ENCODE peak calls at places on chromosomes 16 and 17, in seven cellular contexts. One of them, this sample, is unnamed.

GRCh38 chr17:82754297-82755208 is 2.7 kb downstream of the TBCD start:
- DNase-seq in T-helper 1 cell: no peak
- DNase-seq in cardiac muscle cell: peak; percentile 73
- DNase-seq in NCI-H2171 treated with DMSO at 0.1 percent for 48 hours: peak; percentile 32
- DNase-seq in stimulated activated effector memory CD8-positive, alpha-beta T cell treated with anti-CD3 and anti-CD28 coated beads, Interleukin-12 subunit alpha, Interleukin-12 subunit beta, amount 100 ng/mL, for 72 hours: no peak
- DNase-seq in cardiac fibroblast: peak; percentile 15
- DNase-seq in mesenchymal stem cell: no peak
- DNase-seq in this sample: no peak

GRCh38 chr16:67538666-67539101 is 10.1 kb downstream of the RIPOR1 start:
- DNase-seq in T-helper 1 cell: no peak
- DNase-seq in cardiac muscle cell: no peak
- DNase-seq in NCI-H2171 treated with DMSO at 0.1 percent for 48 hours: no peak
- DNase-seq in stimulated activated effector memory CD8-positive, alpha-beta T cell treated with anti-CD3 and anti-CD28 coated beads, Interleukin-12 subunit alpha, Interleukin-12 subunit beta, amount 100 ng/mL, for 72 hours: no peak
- DNase-seq in cardiac fibroblast: peak; percentile 82
- DNase-seq in mesenchymal stem cell: peak; percentile 77
- DNase-seq in this sample: no peak

GRCh38 chr17:60087882-60088669 is 9.4 kb upstream of the HEATR6 start:
- DNase-seq in T-helper 1 cell: no peak
- DNase-seq in cardiac muscle cell: no peak
- DNase-seq in NCI-H2171 treated with DMSO at 0.1 percent for 48 hours: peak; percentile 26
- DNase-seq in stimulated activated effector memory CD8-positive, alpha-beta T cell treated with anti-CD3 and anti-CD28 coated beads, Interleukin-12 subunit alpha, Interleukin-12 subunit beta, amount 100 ng/mL, for 72 hours: peak; percentile 29
- DNase-seq in cardiac fibroblast: peak; percentile 72
- DNase-seq in mesenchymal stem cell: no peak
- DNase-seq in this sample: no peak

GRCh38 chr16:85963746-85964370 is 64.9 kb downstream of the IRF8 start:
- DNase-seq in T-helper 1 cell: no peak
- DNase-seq in cardiac muscle cell: peak; percentile 96
- DNase-seq in NCI-H2171 treated with DMSO at 0.1 percent for 48 hours: peak; percentile 92
- DNase-seq in stimulated activated effector memory CD8-positive, alpha-beta T cell treated with anti-CD3 and anti-CD28 coated beads, Interleukin-12 subunit alpha, Interleukin-12 subunit beta, amount 100 ng/mL, for 72 hours: no peak
- DNase-seq in cardiac fibroblast: peak; percentile 42
- DNase-seq in mesenchymal stem cell: peak; percentile 71
- DNase-seq in this sample: peak; percentile 73

GRCh38 chr17:75670868-75671267 is 3.7 kb downstream of the SAP30BP start:
- DNase-seq in T-helper 1 cell: no peak
- DNase-seq in cardiac muscle cell: no peak
- DNase-seq in NCI-H2171 treated with DMSO at 0.1 percent for 48 hours: no peak
- DNase-seq in stimulated activated effector memory CD8-positive, alpha-beta T cell treated with anti-CD3 and anti-CD28 coated beads, Interleukin-12 subunit alpha, Interleukin-12 subunit beta, amount 100 ng/mL, for 72 hours: no peak
- DNase-seq in cardiac fibroblast: no peak
- DNase-seq in mesenchymal stem cell: no peak
- DNase-seq in this sample: no peak

GRCh38 chr16:28062261-28063046 is 1.1 kb downstream of the GSG1L start:
- DNase-seq in T-helper 1 cell: no peak
- DNase-seq in cardiac muscle cell: no peak
- DNase-seq in NCI-H2171 treated with DMSO at 0.1 percent for 48 hours: no peak
- DNase-seq in stimulated activated effector memory CD8-positive, alpha-beta T cell treated with anti-CD3 and anti-CD28 coated beads, Interleukin-12 subunit alpha, Interleukin-12 subunit beta, amount 100 ng/mL, for 72 hours: no peak
- DNase-seq in cardiac fibroblast: no peak
- DNase-seq in mesenchymal stem cell: no peak
- DNase-seq in this sample: no peak

GRCh38 chr17:67244621-67245072 is 349 bp downstream of the HELZ start:
- DNase-seq in T-helper 1 cell: no peak
- DNase-seq in cardiac muscle cell: no peak
- DNase-seq in NCI-H2171 treated with DMSO at 0.1 percent for 48 hours: no peak
- DNase-seq in stimulated activated effector memory CD8-positive, alpha-beta T cell treated with anti-CD3 and anti-CD28 coated beads, Interleukin-12 subunit alpha, Interleukin-12 subunit beta, amount 100 ng/mL, for 72 hours: no peak
- DNase-seq in cardiac fibroblast: no peak
- DNase-seq in mesenchymal stem cell: no peak
- DNase-seq in this sample: peak; percentile 57

GRCh38 chr17:49362723-49363117 is 670 bp upstream of the ZNF652 start:
- DNase-seq in T-helper 1 cell: no peak
- DNase-seq in cardiac muscle cell: no peak
- DNase-seq in NCI-H2171 treated with DMSO at 0.1 percent for 48 hours: no peak
- DNase-seq in stimulated activated effector memory CD8-positive, alpha-beta T cell treated with anti-CD3 and anti-CD28 coated beads, Interleukin-12 subunit alpha, Interleukin-12 subunit beta, amount 100 ng/mL, for 72 hours: no peak
- DNase-seq in cardiac fibroblast: no peak
- DNase-seq in mesenchymal stem cell: no peak
- DNase-seq in this sample: no peak

GRCh38 chr16:70157477-70158260 is 15.9 kb upstream of the CLEC18C start:
- DNase-seq in T-helper 1 cell: no peak
- DNase-seq in cardiac muscle cell: no peak
- DNase-seq in NCI-H2171 treated with DMSO at 0.1 percent for 48 hours: no peak
- DNase-seq in stimulated activated effector memory CD8-positive, alpha-beta T cell treated with anti-CD3 and anti-CD28 coated beads, Interleukin-12 subunit alpha, Interleukin-12 subunit beta, amount 100 ng/mL, for 72 hours: no peak
- DNase-seq in cardiac fibroblast: no peak
- DNase-seq in mesenchymal stem cell: no peak
- DNase-seq in this sample: no peak

GRCh38 chr17:8173871-8174322 is 2.3 kb downstream of the TMEM107 start:
- DNase-seq in T-helper 1 cell: no peak
- DNase-seq in cardiac muscle cell: no peak
- DNase-seq in NCI-H2171 treated with DMSO at 0.1 percent for 48 hours: no peak
- DNase-seq in stimulated activated effector memory CD8-positive, alpha-beta T cell treated with anti-CD3 and anti-CD28 coated beads, Interleukin-12 subunit alpha, Interleukin-12 subunit beta, amount 100 ng/mL, for 72 hours: no peak
- DNase-seq in cardiac fibroblast: peak; percentile 55
- DNase-seq in mesenchymal stem cell: no peak
- DNase-seq in this sample: no peak

GRCh38 chr16:15996432-15997109 is 47.2 kb downstream of the ABCC1 start:
- DNase-seq in T-helper 1 cell: no peak
- DNase-seq in cardiac muscle cell: no peak
- DNase-seq in NCI-H2171 treated with DMSO at 0.1 percent for 48 hours: no peak
- DNase-seq in stimulated activated effector memory CD8-positive, alpha-beta T cell treated with anti-CD3 and anti-CD28 coated beads, Interleukin-12 subunit alpha, Interleukin-12 subunit beta, amount 100 ng/mL, for 72 hours: no peak
- DNase-seq in cardiac fibroblast: peak; percentile 92
- DNase-seq in mesenchymal stem cell: peak; percentile 93
- DNase-seq in this sample: peak; percentile 80

GRCh38 chr17:39092672-39093250 is 58.7 kb downstream of the PLXDC1 start:
- DNase-seq in T-helper 1 cell: no peak
- DNase-seq in cardiac muscle cell: no peak
- DNase-seq in NCI-H2171 treated with DMSO at 0.1 percent for 48 hours: no peak
- DNase-seq in stimulated activated effector memory CD8-positive, alpha-beta T cell treated with anti-CD3 and anti-CD28 coated beads, Interleukin-12 subunit alpha, Interleukin-12 subunit beta, amount 100 ng/mL, for 72 hours: no peak
- DNase-seq in cardiac fibroblast: no peak
- DNase-seq in mesenchymal stem cell: no peak
- DNase-seq in this sample: no peak

GRCh38 chr17:78253946-78254672 is 22.7 kb downstream of the TMEM235 start:
- DNase-seq in T-helper 1 cell: peak; percentile 55
- DNase-seq in cardiac muscle cell: peak; percentile 95
- DNase-seq in NCI-H2171 treated with DMSO at 0.1 percent for 48 hours: peak; percentile 82
- DNase-seq in stimulated activated effector memory CD8-positive, alpha-beta T cell treated with anti-CD3 and anti-CD28 coated beads, Interleukin-12 subunit alpha, Interleukin-12 subunit beta, amount 100 ng/mL, for 72 hours: peak; percentile 88
- DNase-seq in cardiac fibroblast: peak; percentile 88
- DNase-seq in mesenchymal stem cell: peak; percentile 87
- DNase-seq in this sample: peak; percentile 93

GRCh38 chr17:67108411-67108810 is 64.1 kb downstream of the CACNG1 start:
- DNase-seq in T-helper 1 cell: no peak
- DNase-seq in cardiac muscle cell: peak; percentile 8
- DNase-seq in NCI-H2171 treated with DMSO at 0.1 percent for 48 hours: no peak
- DNase-seq in stimulated activated effector memory CD8-positive, alpha-beta T cell treated with anti-CD3 and anti-CD28 coated beads, Interleukin-12 subunit alpha, Interleukin-12 subunit beta, amount 100 ng/mL, for 72 hours: no peak
- DNase-seq in cardiac fibroblast: no peak
- DNase-seq in mesenchymal stem cell: no peak
- DNase-seq in this sample: no peak

GRCh38 chr16:31118223-31119155 is 1.0 kb downstream of the KAT8 start:
- DNase-seq in T-helper 1 cell: no peak
- DNase-seq in cardiac muscle cell: no peak
- DNase-seq in NCI-H2171 treated with DMSO at 0.1 percent for 48 hours: no peak
- DNase-seq in stimulated activated effector memory CD8-positive, alpha-beta T cell treated with anti-CD3 and anti-CD28 coated beads, Interleukin-12 subunit alpha, Interleukin-12 subunit beta, amount 100 ng/mL, for 72 hours: no peak
- DNase-seq in cardiac fibroblast: peak; percentile 65
- DNase-seq in mesenchymal stem cell: peak; percentile 92
- DNase-seq in this sample: no peak

GRCh38 chr17:8140058-8140412 is 12.2 kb downstream of the PER1 start:
- DNase-seq in T-helper 1 cell: no peak
- DNase-seq in cardiac muscle cell: no peak
- DNase-seq in NCI-H2171 treated with DMSO at 0.1 percent for 48 hours: no peak
- DNase-seq in stimulated activated effector memory CD8-positive, alpha-beta T cell treated with anti-CD3 and anti-CD28 coated beads, Interleukin-12 subunit alpha, Interleukin-12 subunit beta, amount 100 ng/mL, for 72 hours: no peak
- DNase-seq in cardiac fibroblast: no peak
- DNase-seq in mesenchymal stem cell: no peak
- DNase-seq in this sample: peak; percentile 72

GRCh38 chr17:78384479-78385175 is 6.2 kb downstream of the PGS1 start:
- DNase-seq in T-helper 1 cell: no peak
- DNase-seq in cardiac muscle cell: no peak
- DNase-seq in NCI-H2171 treated with DMSO at 0.1 percent for 48 hours: no peak
- DNase-seq in stimulated activated effector memory CD8-positive, alpha-beta T cell treated with anti-CD3 and anti-CD28 coated beads, Interleukin-12 subunit alpha, Interleukin-12 subunit beta, amount 100 ng/mL, for 72 hours: no peak
- DNase-seq in cardiac fibroblast: no peak
- DNase-seq in mesenchymal stem cell: no peak
- DNase-seq in this sample: no peak

GRCh38 chr16:80899804-80900592 is 95.6 kb upstream of the CDYL2 start:
- DNase-seq in T-helper 1 cell: no peak
- DNase-seq in cardiac muscle cell: no peak
- DNase-seq in NCI-H2171 treated with DMSO at 0.1 percent for 48 hours: no peak
- DNase-seq in stimulated activated effector memory CD8-positive, alpha-beta T cell treated with anti-CD3 and anti-CD28 coated beads, Interleukin-12 subunit alpha, Interleukin-12 subunit beta, amount 100 ng/mL, for 72 hours: no peak
- DNase-seq in cardiac fibroblast: peak; percentile 99
- DNase-seq in mesenchymal stem cell: no peak
- DNase-seq in this sample: peak; percentile 67

GRCh38 chr17:73343168-73343634 is 31.4 kb upstream of the CDC42EP4 start:
- DNase-seq in T-helper 1 cell: no peak
- DNase-seq in cardiac muscle cell: peak; percentile 53
- DNase-seq in NCI-H2171 treated with DMSO at 0.1 percent for 48 hours: peak; percentile 95
- DNase-seq in stimulated activated effector memory CD8-positive, alpha-beta T cell treated with anti-CD3 and anti-CD28 coated beads, Interleukin-12 subunit alpha, Interleukin-12 subunit beta, amount 100 ng/mL, for 72 hours: no peak
- DNase-seq in cardiac fibroblast: peak; percentile 89
- DNase-seq in mesenchymal stem cell: peak; percentile 85
- DNase-seq in this sample: peak; percentile 78

GRCh38 chr17:67999291-67999911 is 3.1 kb upstream of the C17orf58 start:
- DNase-seq in T-helper 1 cell: no peak
- DNase-seq in cardiac muscle cell: no peak
- DNase-seq in NCI-H2171 treated with DMSO at 0.1 percent for 48 hours: no peak
- DNase-seq in stimulated activated effector memory CD8-positive, alpha-beta T cell treated with anti-CD3 and anti-CD28 coated beads, Interleukin-12 subunit alpha, Interleukin-12 subunit beta, amount 100 ng/mL, for 72 hours: no peak
- DNase-seq in cardiac fibroblast: peak; percentile 6
- DNase-seq in mesenchymal stem cell: no peak
- DNase-seq in this sample: no peak

GRCh38 chr16:57906385-57907316 is 64.3 kb downstream of the CNGB1 start:
- DNase-seq in T-helper 1 cell: no peak
- DNase-seq in cardiac muscle cell: peak; percentile 36
- DNase-seq in NCI-H2171 treated with DMSO at 0.1 percent for 48 hours: no peak
- DNase-seq in stimulated activated effector memory CD8-positive, alpha-beta T cell treated with anti-CD3 and anti-CD28 coated beads, Interleukin-12 subunit alpha, Interleukin-12 subunit beta, amount 100 ng/mL, for 72 hours: peak; percentile 59
- DNase-seq in cardiac fibroblast: peak; percentile 21
- DNase-seq in mesenchymal stem cell: no peak
- DNase-seq in this sample: no peak

GRCh38 chr17:77869665-77870132 is 88.8 kb upstream of the TNRC6C start:
- DNase-seq in T-helper 1 cell: no peak
- DNase-seq in cardiac muscle cell: no peak
- DNase-seq in NCI-H2171 treated with DMSO at 0.1 percent for 48 hours: no peak
- DNase-seq in stimulated activated effector memory CD8-positive, alpha-beta T cell treated with anti-CD3 and anti-CD28 coated beads, Interleukin-12 subunit alpha, Interleukin-12 subunit beta, amount 100 ng/mL, for 72 hours: no peak
- DNase-seq in cardiac fibroblast: no peak
- DNase-seq in mesenchymal stem cell: no peak
- DNase-seq in this sample: no peak

GRCh38 chr17:47730681-47731080 is 2.4 kb upstream of the TBX21 start:
- DNase-seq in T-helper 1 cell: no peak
- DNase-seq in cardiac muscle cell: no peak
- DNase-seq in NCI-H2171 treated with DMSO at 0.1 percent for 48 hours: no peak
- DNase-seq in stimulated activated effector memory CD8-positive, alpha-beta T cell treated with anti-CD3 and anti-CD28 coated beads, Interleukin-12 subunit alpha, Interleukin-12 subunit beta, amount 100 ng/mL, for 72 hours: no peak
- DNase-seq in cardiac fibroblast: no peak
- DNase-seq in mesenchymal stem cell: no peak
- DNase-seq in this sample: no peak

GRCh38 chr17:15377200-15377599 is 35.8 kb upstream of the TEKT3 start:
- DNase-seq in T-helper 1 cell: no peak
- DNase-seq in cardiac muscle cell: no peak
- DNase-seq in NCI-H2171 treated with DMSO at 0.1 percent for 48 hours: no peak
- DNase-seq in stimulated activated effector memory CD8-positive, alpha-beta T cell treated with anti-CD3 and anti-CD28 coated beads, Interleukin-12 subunit alpha, Interleukin-12 subunit beta, amount 100 ng/mL, for 72 hours: no peak
- DNase-seq in cardiac fibroblast: peak; percentile 66
- DNase-seq in mesenchymal stem cell: no peak
- DNase-seq in this sample: no peak

GRCh38 chr16:47538472-47538871 is 77.3 kb downstream of the PHKB start:
- DNase-seq in T-helper 1 cell: no peak
- DNase-seq in cardiac muscle cell: no peak
- DNase-seq in NCI-H2171 treated with DMSO at 0.1 percent for 48 hours: no peak
- DNase-seq in stimulated activated effector memory CD8-positive, alpha-beta T cell treated with anti-CD3 and anti-CD28 coated beads, Interleukin-12 subunit alpha, Interleukin-12 subunit beta, amount 100 ng/mL, for 72 hours: no peak
- DNase-seq in cardiac fibroblast: no peak
- DNase-seq in mesenchymal stem cell: no peak
- DNase-seq in this sample: no peak

GRCh38 chr16:27374231-27374793 is 27.7 kb upstream of the IL21R start:
- DNase-seq in T-helper 1 cell: no peak
- DNase-seq in cardiac muscle cell: no peak
- DNase-seq in NCI-H2171 treated with DMSO at 0.1 percent for 48 hours: no peak
- DNase-seq in stimulated activated effector memory CD8-positive, alpha-beta T cell treated with anti-CD3 and anti-CD28 coated beads, Interleukin-12 subunit alpha, Interleukin-12 subunit beta, amount 100 ng/mL, for 72 hours: no peak
- DNase-seq in cardiac fibroblast: no peak
- DNase-seq in mesenchymal stem cell: no peak
- DNase-seq in this sample: no peak

GRCh38 chr16:88764913-88765349 is 20.1 kb downstream of the PIEZO1 start:
- DNase-seq in T-helper 1 cell: no peak
- DNase-seq in cardiac muscle cell: peak; percentile 52
- DNase-seq in NCI-H2171 treated with DMSO at 0.1 percent for 48 hours: no peak
- DNase-seq in stimulated activated effector memory CD8-positive, alpha-beta T cell treated with anti-CD3 and anti-CD28 coated beads, Interleukin-12 subunit alpha, Interleukin-12 subunit beta, amount 100 ng/mL, for 72 hours: no peak
- DNase-seq in cardiac fibroblast: no peak
- DNase-seq in mesenchymal stem cell: peak; percentile 55
- DNase-seq in this sample: no peak

GRCh38 chr17:7897773-7898172 is 9.2 kb downstream of the CHD3 start:
- DNase-seq in T-helper 1 cell: no peak
- DNase-seq in cardiac muscle cell: peak; percentile 29
- DNase-seq in NCI-H2171 treated with DMSO at 0.1 percent for 48 hours: peak; percentile 15
- DNase-seq in stimulated activated effector memory CD8-positive, alpha-beta T cell treated with anti-CD3 and anti-CD28 coated beads, Interleukin-12 subunit alpha, Interleukin-12 subunit beta, amount 100 ng/mL, for 72 hours: no peak
- DNase-seq in cardiac fibroblast: peak; percentile 79
- DNase-seq in mesenchymal stem cell: peak; percentile 70
- DNase-seq in this sample: no peak

GRCh38 chr17:49438439-49438861 is 23.8 kb upstream of the PHB1 start:
- DNase-seq in T-helper 1 cell: no peak
- DNase-seq in cardiac muscle cell: no peak
- DNase-seq in NCI-H2171 treated with DMSO at 0.1 percent for 48 hours: no peak
- DNase-seq in stimulated activated effector memory CD8-positive, alpha-beta T cell treated with anti-CD3 and anti-CD28 coated beads, Interleukin-12 subunit alpha, Interleukin-12 subunit beta, amount 100 ng/mL, for 72 hours: no peak
- DNase-seq in cardiac fibroblast: no peak
- DNase-seq in mesenchymal stem cell: peak; percentile 15
- DNase-seq in this sample: no peak

GRCh38 chr17:19558946-19559345 is 25.3 kb downstream of the SLC47A1 start:
- DNase-seq in T-helper 1 cell: no peak
- DNase-seq in cardiac muscle cell: no peak
- DNase-seq in NCI-H2171 treated with DMSO at 0.1 percent for 48 hours: no peak
- DNase-seq in stimulated activated effector memory CD8-positive, alpha-beta T cell treated with anti-CD3 and anti-CD28 coated beads, Interleukin-12 subunit alpha, Interleukin-12 subunit beta, amount 100 ng/mL, for 72 hours: no peak
- DNase-seq in cardiac fibroblast: no peak
- DNase-seq in mesenchymal stem cell: no peak
- DNase-seq in this sample: no peak

GRCh38 chr16:7487896-7488295 is 155.3 kb downstream of the RBFOX1 start:
- DNase-seq in T-helper 1 cell: no peak
- DNase-seq in cardiac muscle cell: no peak
- DNase-seq in NCI-H2171 treated with DMSO at 0.1 percent for 48 hours: no peak
- DNase-seq in stimulated activated effector memory CD8-positive, alpha-beta T cell treated with anti-CD3 and anti-CD28 coated beads, Interleukin-12 subunit alpha, Interleukin-12 subunit beta, amount 100 ng/mL, for 72 hours: no peak
- DNase-seq in cardiac fibroblast: no peak
- DNase-seq in mesenchymal stem cell: no peak
- DNase-seq in this sample: no peak

GRCh38 chr17:33596904-33597303 is 303.8 kb upstream of the ASIC2 start:
- DNase-seq in T-helper 1 cell: no peak
- DNase-seq in cardiac muscle cell: no peak
- DNase-seq in NCI-H2171 treated with DMSO at 0.1 percent for 48 hours: no peak
- DNase-seq in stimulated activated effector memory CD8-positive, alpha-beta T cell treated with anti-CD3 and anti-CD28 coated beads, Interleukin-12 subunit alpha, Interleukin-12 subunit beta, amount 100 ng/mL, for 72 hours: no peak
- DNase-seq in cardiac fibroblast: no peak
- DNase-seq in mesenchymal stem cell: no peak
- DNase-seq in this sample: no peak

GRCh38 chr17:15398736-15399331 is 57.4 kb upstream of the TEKT3 start:
- DNase-seq in T-helper 1 cell: no peak
- DNase-seq in cardiac muscle cell: peak; percentile 38
- DNase-seq in NCI-H2171 treated with DMSO at 0.1 percent for 48 hours: no peak
- DNase-seq in stimulated activated effector memory CD8-positive, alpha-beta T cell treated with anti-CD3 and anti-CD28 coated beads, Interleukin-12 subunit alpha, Interleukin-12 subunit beta, amount 100 ng/mL, for 72 hours: no peak
- DNase-seq in cardiac fibroblast: peak; percentile 30
- DNase-seq in mesenchymal stem cell: peak; percentile 83
- DNase-seq in this sample: peak; percentile 70

GRCh38 chr16:50627419-50627818 is 53.7 kb downstream of the SNX20 start:
- DNase-seq in T-helper 1 cell: no peak
- DNase-seq in cardiac muscle cell: peak; percentile 45
- DNase-seq in NCI-H2171 treated with DMSO at 0.1 percent for 48 hours: peak; percentile 92
- DNase-seq in stimulated activated effector memory CD8-positive, alpha-beta T cell treated with anti-CD3 and anti-CD28 coated beads, Interleukin-12 subunit alpha, Interleukin-12 subunit beta, amount 100 ng/mL, for 72 hours: no peak
- DNase-seq in cardiac fibroblast: peak; percentile 55
- DNase-seq in mesenchymal stem cell: no peak
- DNase-seq in this sample: peak; percentile 38

GRCh38 chr17:13593757-13594156 is 8.0 kb downstream of the HS3ST3A1 start:
- DNase-seq in T-helper 1 cell: no peak
- DNase-seq in cardiac muscle cell: no peak
- DNase-seq in NCI-H2171 treated with DMSO at 0.1 percent for 48 hours: no peak
- DNase-seq in stimulated activated effector memory CD8-positive, alpha-beta T cell treated with anti-CD3 and anti-CD28 coated beads, Interleukin-12 subunit alpha, Interleukin-12 subunit beta, amount 100 ng/mL, for 72 hours: no peak
- DNase-seq in cardiac fibroblast: no peak
- DNase-seq in mesenchymal stem cell: peak; percentile 56
- DNase-seq in this sample: no peak

GRCh38 chr16:12532871-12533610 is 270.6 kb downstream of the CPPED1 start:
- DNase-seq in T-helper 1 cell: no peak
- DNase-seq in cardiac muscle cell: no peak
- DNase-seq in NCI-H2171 treated with DMSO at 0.1 percent for 48 hours: no peak
- DNase-seq in stimulated activated effector memory CD8-positive, alpha-beta T cell treated with anti-CD3 and anti-CD28 coated beads, Interleukin-12 subunit alpha, Interleukin-12 subunit beta, amount 100 ng/mL, for 72 hours: peak; percentile 77
- DNase-seq in cardiac fibroblast: no peak
- DNase-seq in mesenchymal stem cell: no peak
- DNase-seq in this sample: no peak

GRCh38 chr17:79960788-79961522 is 74.7 kb downstream of the TBC1D16 start:
- DNase-seq in T-helper 1 cell: no peak
- DNase-seq in cardiac muscle cell: no peak
- DNase-seq in NCI-H2171 treated with DMSO at 0.1 percent for 48 hours: no peak
- DNase-seq in stimulated activated effector memory CD8-positive, alpha-beta T cell treated with anti-CD3 and anti-CD28 coated beads, Interleukin-12 subunit alpha, Interleukin-12 subunit beta, amount 100 ng/mL, for 72 hours: no peak
- DNase-seq in cardiac fibroblast: peak; percentile 46
- DNase-seq in mesenchymal stem cell: peak; percentile 60
- DNase-seq in this sample: no peak

GRCh38 chr17:28188841-28189263 is 130.1 kb upstream of the TMEM97 start:
- DNase-seq in T-helper 1 cell: no peak
- DNase-seq in cardiac muscle cell: no peak
- DNase-seq in NCI-H2171 treated with DMSO at 0.1 percent for 48 hours: no peak
- DNase-seq in stimulated activated effector memory CD8-positive, alpha-beta T cell treated with anti-CD3 and anti-CD28 coated beads, Interleukin-12 subunit alpha, Interleukin-12 subunit beta, amount 100 ng/mL, for 72 hours: no peak
- DNase-seq in cardiac fibroblast: no peak
- DNase-seq in mesenchymal stem cell: no peak
- DNase-seq in this sample: no peak